ENCODE peak calls at places on chromosomes 7 and 10, in eight cellular contexts. One of them, this sample, is unnamed.

GRCh38 chr10:97916586-97916985 is 66.9 kb downstream of the GOLGA7B start:
- DNase-seq in GM06990: no peak
- DNase-seq in pancreas: no peak
- DNase-seq in CD4-positive, alpha-beta memory T cell: no peak
- DNase-seq in right cardiac atrium: no peak
- DNase-seq in BJ: no peak
- DNase-seq in small intestine: no peak
- DNase-seq in mesendoderm: no peak
- DNase-seq in this sample: no peak

GRCh38 chr10:57785546-57785945 is 482.1 kb downstream of the IPMK start:
- DNase-seq in CD4-positive, alpha-beta memory T cell: no peak
- DNase-seq in right cardiac atrium: no peak
- DNase-seq in BJ: no peak
- DNase-seq in GM06990: no peak
- DNase-seq in pancreas: no peak
- DNase-seq in small intestine: no peak
- DNase-seq in mesendoderm: peak; percentile 14
- DNase-seq in this sample: no peak

GRCh38 chr7:123792547-123792946 is 43.7 kb upstream of the WASL start:
- DNase-seq in small intestine: no peak
- DNase-seq in right cardiac atrium: no peak
- DNase-seq in CD4-positive, alpha-beta memory T cell: no peak
- DNase-seq in GM06990: no peak
- DNase-seq in mesendoderm: no peak
- DNase-seq in BJ: no peak
- DNase-seq in pancreas: no peak
- DNase-seq in this sample: no peak

GRCh38 chr10:101710064-101710695 is 15.2 kb upstream of the FBXW4 start:
- DNase-seq in mesendoderm: peak; percentile 30
- DNase-seq in GM06990: no peak
- DNase-seq in BJ: no peak
- DNase-seq in small intestine: no peak
- DNase-seq in CD4-positive, alpha-beta memory T cell: no peak
- DNase-seq in pancreas: no peak
- DNase-seq in right cardiac atrium: no peak
- DNase-seq in this sample: no peak

GRCh38 chr10:72080042-72081035 is 8.0 kb downstream of the SPOCK2 start:
- DNase-seq in CD4-positive, alpha-beta memory T cell: no peak
- DNase-seq in GM06990: no peak
- DNase-seq in pancreas: no peak
- DNase-seq in mesendoderm: peak; percentile 40
- DNase-seq in BJ: no peak
- DNase-seq in small intestine: no peak
- DNase-seq in right cardiac atrium: no peak
- DNase-seq in this sample: no peak

GRCh38 chr7:111459757-111460280 is 102.5 kb downstream of the IMMP2L start:
- DNase-seq in BJ: no peak
- DNase-seq in right cardiac atrium: no peak
- DNase-seq in GM06990: no peak
- DNase-seq in pancreas: no peak
- DNase-seq in small intestine: no peak
- DNase-seq in CD4-positive, alpha-beta memory T cell: no peak
- DNase-seq in mesendoderm: no peak
- DNase-seq in this sample: no peak

GRCh38 chr10:100065084-100065660 is 16.5 kb downstream of the CPN1 start:
- DNase-seq in BJ: no peak
- DNase-seq in CD4-positive, alpha-beta memory T cell: no peak
- DNase-seq in mesendoderm: peak; percentile 57
- DNase-seq in GM06990: no peak
- DNase-seq in pancreas: no peak
- DNase-seq in small intestine: no peak
- DNase-seq in right cardiac atrium: no peak
- DNase-seq in this sample: no peak

GRCh38 chr10:59905066-59905734 is 1.2 kb downstream of the CCDC6 start:
- DNase-seq in small intestine: peak; percentile 68
- DNase-seq in pancreas: peak; percentile 77
- DNase-seq in right cardiac atrium: peak; percentile 40
- DNase-seq in mesendoderm: peak; percentile 79
- DNase-seq in CD4-positive, alpha-beta memory T cell: no peak
- DNase-seq in BJ: no peak
- DNase-seq in GM06990: peak; percentile 55
- DNase-seq in this sample: no peak

GRCh38 chr7:109752068-109752467 is 1182.4 kb downstream of the DNAJB9 start:
- DNase-seq in mesendoderm: no peak
- DNase-seq in GM06990: no peak
- DNase-seq in BJ: no peak
- DNase-seq in pancreas: no peak
- DNase-seq in CD4-positive, alpha-beta memory T cell: no peak
- DNase-seq in small intestine: no peak
- DNase-seq in right cardiac atrium: no peak
- DNase-seq in this sample: no peak

GRCh38 chr7:142556745-142557144 is 192.5 kb upstream of the PRSS1 start:
- DNase-seq in GM06990: no peak
- DNase-seq in pancreas: no peak
- DNase-seq in mesendoderm: peak; percentile 96
- DNase-seq in right cardiac atrium: peak; percentile 35
- DNase-seq in small intestine: peak; percentile 55
- DNase-seq in CD4-positive, alpha-beta memory T cell: no peak
- DNase-seq in BJ: peak; percentile 97
- DNase-seq in this sample: peak; percentile 95

GRCh38 chr10:86914734-86915133 is 42.7 kb downstream of the MMRN2 start:
- DNase-seq in right cardiac atrium: no peak
- DNase-seq in BJ: no peak
- DNase-seq in GM06990: no peak
- DNase-seq in small intestine: no peak
- DNase-seq in CD4-positive, alpha-beta memory T cell: no peak
- DNase-seq in pancreas: no peak
- DNase-seq in mesendoderm: no peak
- DNase-seq in this sample: no peak

GRCh38 chr7:142243823-142244222 is 14.0 kb downstream of the PRSS58 start:
- DNase-seq in pancreas: no peak
- DNase-seq in BJ: no peak
- DNase-seq in mesendoderm: no peak
- DNase-seq in GM06990: no peak
- DNase-seq in right cardiac atrium: no peak
- DNase-seq in CD4-positive, alpha-beta memory T cell: no peak
- DNase-seq in small intestine: no peak
- DNase-seq in this sample: no peak

GRCh38 chr10:133012573-133013359 is 70.4 kb upstream of the CFAP46 start:
- DNase-seq in pancreas: no peak
- DNase-seq in CD4-positive, alpha-beta memory T cell: no peak
- DNase-seq in right cardiac atrium: peak; percentile 57
- DNase-seq in GM06990: no peak
- DNase-seq in BJ: no peak
- DNase-seq in small intestine: no peak
- DNase-seq in mesendoderm: no peak
- DNase-seq in this sample: no peak

GRCh38 chr10:100448977-100449376 is 13.8 kb upstream of the WNT8B start:
- DNase-seq in mesendoderm: no peak
- DNase-seq in GM06990: no peak
- DNase-seq in pancreas: no peak
- DNase-seq in small intestine: no peak
- DNase-seq in BJ: no peak
- DNase-seq in CD4-positive, alpha-beta memory T cell: no peak
- DNase-seq in right cardiac atrium: no peak
- DNase-seq in this sample: no peak

GRCh38 chr7:21944616-21945373 is 904 bp downstream of the CDCA7L start:
- DNase-seq in pancreas: peak; percentile 86
- DNase-seq in right cardiac atrium: no peak
- DNase-seq in small intestine: peak; percentile 67
- DNase-seq in CD4-positive, alpha-beta memory T cell: peak; percentile 8
- DNase-seq in mesendoderm: peak; percentile 74
- DNase-seq in BJ: no peak
- DNase-seq in GM06990: peak; percentile 52
- DNase-seq in this sample: no peak

GRCh38 chr10:125694874-125695273 is 11.9 kb upstream of the TEX36 start:
- DNase-seq in GM06990: no peak
- DNase-seq in CD4-positive, alpha-beta memory T cell: no peak
- DNase-seq in BJ: peak; percentile 90
- DNase-seq in pancreas: no peak
- DNase-seq in right cardiac atrium: no peak
- DNase-seq in mesendoderm: no peak
- DNase-seq in small intestine: no peak
- DNase-seq in this sample: peak; percentile 38

GRCh38 chr7:134134004-134134403 is 6.9 kb downstream of the LRGUK start:
- DNase-seq in BJ: no peak
- DNase-seq in pancreas: no peak
- DNase-seq in GM06990: no peak
- DNase-seq in small intestine: no peak
- DNase-seq in mesendoderm: no peak
- DNase-seq in right cardiac atrium: no peak
- DNase-seq in CD4-positive, alpha-beta memory T cell: no peak
- DNase-seq in this sample: no peak

GRCh38 chr7:134128829-134129228 is 1.7 kb downstream of the LRGUK start:
- DNase-seq in small intestine: no peak
- DNase-seq in CD4-positive, alpha-beta memory T cell: no peak
- DNase-seq in mesendoderm: no peak
- DNase-seq in right cardiac atrium: no peak
- DNase-seq in pancreas: no peak
- DNase-seq in GM06990: no peak
- DNase-seq in BJ: no peak
- DNase-seq in this sample: no peak

GRCh38 chr7:134126937-134127848 is at the start of gene LRGUK:
- DNase-seq in GM06990: peak; percentile 44
- DNase-seq in pancreas: peak; percentile 84
- DNase-seq in mesendoderm: peak; percentile 93
- DNase-seq in BJ: peak; percentile 10
- DNase-seq in right cardiac atrium: peak; percentile 86
- DNase-seq in small intestine: peak; percentile 74
- DNase-seq in CD4-positive, alpha-beta memory T cell: peak; percentile 74
- DNase-seq in this sample: peak; percentile 51

GRCh38 chr7:134126126-134126525 is 1.0 kb upstream of the LRGUK start:
- DNase-seq in CD4-positive, alpha-beta memory T cell: no peak
- DNase-seq in small intestine: no peak
- DNase-seq in pancreas: no peak
- DNase-seq in BJ: no peak
- DNase-seq in mesendoderm: no peak
- DNase-seq in GM06990: no peak
- DNase-seq in right cardiac atrium: no peak
- DNase-seq in this sample: no peak

DNA sequence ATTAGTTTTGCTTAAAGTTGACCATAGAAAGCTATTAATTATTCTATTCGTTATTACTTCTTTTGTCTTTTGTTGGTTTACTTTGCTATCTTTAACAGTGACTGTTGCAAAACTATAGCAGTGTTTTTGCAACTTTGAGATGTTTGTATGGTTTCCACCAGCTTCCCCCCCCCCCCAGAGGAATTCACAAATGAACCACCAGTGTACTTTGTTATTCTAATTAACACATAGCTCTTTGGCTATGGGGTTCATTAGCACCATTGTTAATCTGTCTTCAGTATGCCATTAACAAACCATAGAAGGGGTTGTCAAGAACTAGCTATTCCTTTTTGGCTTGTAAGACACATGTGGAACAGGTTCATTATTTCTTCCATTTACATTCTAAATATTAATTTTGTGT is 3.0 kb downstream of the LRGUK start:
- DNase-seq in right cardiac atrium: no peak
- DNase-seq in small intestine: no peak
- DNase-seq in BJ: no peak
- DNase-seq in GM06990: no peak
- DNase-seq in mesendoderm: peak; percentile 25
- DNase-seq in CD4-positive, alpha-beta memory T cell: no peak
- DNase-seq in pancreas: no peak
- DNase-seq in this sample: no peak
- H3K4me3 ChIP-seq in right cardiac atrium: no peak overlapping the region
- H3K4me3 ChIP-seq in small intestine: no peak overlapping the region
- H3K4me3 ChIP-seq in BJ: no peak overlapping the region
- H3K4me3 ChIP-seq in GM06990: no peak overlapping the region
- H3K4me3 ChIP-seq in mesendoderm: no peak overlapping the region
- H3K4me3 ChIP-seq in CD4-positive, alpha-beta memory T cell: no peak overlapping the region
- H3K4me3 ChIP-seq in pancreas: no peak overlapping the region
- H3K4me3 ChIP-seq in this sample: no peak overlapping the region

DNA sequence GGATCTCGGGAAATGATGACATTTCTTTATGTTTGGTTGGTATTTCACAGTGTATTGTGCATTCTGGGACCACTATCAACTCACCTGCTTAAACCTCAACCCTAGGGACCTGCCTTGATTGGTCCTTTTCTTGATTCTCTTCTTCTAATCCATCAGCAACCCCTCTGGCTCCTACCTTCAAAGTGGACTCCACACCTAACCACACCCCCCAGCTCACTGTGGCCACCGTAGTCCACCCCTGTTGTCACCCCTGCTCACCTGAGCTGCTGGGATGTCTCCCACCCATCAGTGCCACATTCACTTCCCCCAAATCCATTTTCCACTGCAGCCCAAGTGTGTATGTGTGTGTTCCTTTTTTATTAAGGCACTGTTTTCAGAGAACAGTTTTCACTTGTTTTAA is 145.0 kb downstream of the PLPP4 start:
- DNase-seq in pancreas: no peak
- DNase-seq in small intestine: no peak
- DNase-seq in right cardiac atrium: no peak
- DNase-seq in GM06990: no peak
- DNase-seq in BJ: no peak
- DNase-seq in mesendoderm: no peak
- DNase-seq in CD4-positive, alpha-beta memory T cell: no peak
- DNase-seq in this sample: no peak
- H3K4me3 ChIP-seq in pancreas: no peak overlapping the region
- H3K4me3 ChIP-seq in small intestine: no peak overlapping the region
- H3K4me3 ChIP-seq in right cardiac atrium: no peak overlapping the region
- H3K4me3 ChIP-seq in GM06990: no peak overlapping the region
- H3K4me3 ChIP-seq in BJ: no peak overlapping the region
- H3K4me3 ChIP-seq in mesendoderm: no peak overlapping the region
- H3K4me3 ChIP-seq in CD4-positive, alpha-beta memory T cell: no peak overlapping the region
- H3K4me3 ChIP-seq in this sample: no peak overlapping the region

GRCh38 chr10:75294031-75294437 is 58.3 kb upstream of the COMTD1 start:
- DNase-seq in GM06990: no peak
- DNase-seq in pancreas: no peak
- DNase-seq in CD4-positive, alpha-beta memory T cell: no peak
- DNase-seq in small intestine: no peak
- DNase-seq in BJ: no peak
- DNase-seq in right cardiac atrium: no peak
- DNase-seq in mesendoderm: peak; percentile 42
- DNase-seq in this sample: no peak
- H3K4me3 ChIP-seq in GM06990: no peak overlapping the region
- H3K4me3 ChIP-seq in pancreas: no peak overlapping the region
- H3K4me3 ChIP-seq in CD4-positive, alpha-beta memory T cell: no peak overlapping the region
- H3K4me3 ChIP-seq in small intestine: no peak overlapping the region
- H3K4me3 ChIP-seq in BJ: no peak overlapping the region
- H3K4me3 ChIP-seq in right cardiac atrium: peak overlapping the region; percentile 56
- H3K4me3 ChIP-seq in mesendoderm: no peak overlapping the region
- H3K4me3 ChIP-seq in this sample: no peak overlapping the region

GRCh38 chr7:26990268-26990667 is 105.5 kb downstream of the HOXA1 start:
- DNase-seq in pancreas: no peak
- DNase-seq in BJ: peak; percentile 1
- DNase-seq in small intestine: no peak
- DNase-seq in CD4-positive, alpha-beta memory T cell: no peak
- DNase-seq in right cardiac atrium: no peak
- DNase-seq in mesendoderm: no peak
- DNase-seq in GM06990: no peak
- DNase-seq in this sample: no peak

GRCh38 chr7:26992670-26993069 is 103.1 kb downstream of the HOXA1 start:
- DNase-seq in right cardiac atrium: no peak
- DNase-seq in mesendoderm: no peak
- DNase-seq in pancreas: no peak
- DNase-seq in BJ: no peak
- DNase-seq in small intestine: no peak
- DNase-seq in GM06990: no peak
- DNase-seq in CD4-positive, alpha-beta memory T cell: no peak
- DNase-seq in this sample: no peak

GRCh38 chr7:26988975-26989374 is 106.8 kb downstream of the HOXA1 start:
- DNase-seq in right cardiac atrium: no peak
- DNase-seq in mesendoderm: no peak
- DNase-seq in BJ: no peak
- DNase-seq in small intestine: no peak
- DNase-seq in pancreas: no peak
- DNase-seq in CD4-positive, alpha-beta memory T cell: no peak
- DNase-seq in GM06990: no peak
- DNase-seq in this sample: no peak

GRCh38 chr7:26987338-26987737 is 108.5 kb downstream of the HOXA1 start:
- DNase-seq in CD4-positive, alpha-beta memory T cell: no peak
- DNase-seq in BJ: no peak
- DNase-seq in pancreas: no peak
- DNase-seq in right cardiac atrium: no peak
- DNase-seq in GM06990: no peak
- DNase-seq in small intestine: no peak
- DNase-seq in mesendoderm: no peak
- DNase-seq in this sample: no peak
- H3K4me3 ChIP-seq in CD4-positive, alpha-beta memory T cell: no peak overlapping the region
- H3K4me3 ChIP-seq in BJ: no peak overlapping the region
- H3K4me3 ChIP-seq in pancreas: no peak overlapping the region
- H3K4me3 ChIP-seq in right cardiac atrium: no peak overlapping the region
- H3K4me3 ChIP-seq in GM06990: no peak overlapping the region
- H3K4me3 ChIP-seq in small intestine: no peak overlapping the region
- H3K4me3 ChIP-seq in mesendoderm: no peak overlapping the region
- H3K4me3 ChIP-seq in this sample: no peak overlapping the region